ENCODE peak calls at places on chromosome 2, in ten cellular contexts. L is T-helper 2 cell; G is activated CD8-positive, alpha-beta memory T cell treated with anti-CD3 and anti-CD28 coated beads for 48 hours; D is Kasumi-1; M is mesothelial cell of epicardium; T is EL; E is NCI-H1694; H is MCF 10A; B is caudate nucleus; X is nucleus accumbens. I is an unnamed sample.

GRCh38 chr2:206920936-206921335 is 18.4 kb upstream of the CPO start:
- DNase-seq in H (no peak), B (no peak), X (no peak), G (no peak), L (no peak), E (no peak), M (no peak), D (no peak), T (no peak), I (no peak)

GRCh38 chr2:43238176-43238575 is 11.8 kb upstream of the ZFP36L2 start:
- DNase-seq in T (peak; percentile 32), B (no peak), L (no peak), D (no peak), H (no peak), E (no peak), X (no peak), G (no peak), M (no peak), I (no peak)

GRCh38 chr2:237209046-237209375 is 123.3 kb downstream of the COPS8 start:
- DNase-seq in X (no peak), M (no peak), T (no peak), H (no peak), E (no peak), G (no peak), D (no peak), L (no peak), B (no peak), I (no peak)

GRCh38 chr2:201668402-201668801 is 25.1 kb upstream of the TMEM237 start:
- DNase-seq in T (no peak), H (no peak), E (no peak), B (no peak), D (no peak), M (no peak), L (no peak), G (no peak), X (no peak), I (no peak)

GRCh38 chr2:60000681-60001080 is 552.8 kb downstream of the BCL11A start:
- DNase-seq in M (no peak), X (no peak), B (no peak), T (no peak), E (no peak), H (no peak), G (no peak), D (no peak), L (no peak), I (no peak)

GRCh38 chr2:8822218-8822617 is 15.2 kb downstream of the KIDINS220 start:
- DNase-seq in L (no peak), X (no peak), B (no peak), D (peak; percentile 43), E (no peak), M (no peak), G (no peak), H (peak; percentile 81), T (no peak), I (no peak)

GRCh38 chr2:197031805-197032204 is 105.3 kb upstream of the PGAP1 start:
- DNase-seq in T (no peak), X (no peak), H (no peak), G (no peak), B (no peak), E (no peak), M (no peak), D (no peak), L (no peak), I (no peak)

GRCh38 chr2:216286616-216287231 is 85.6 kb downstream of the MARCHF4 start:
- DNase-seq in E (no peak), T (peak; percentile 34), G (no peak), M (no peak), B (no peak), L (no peak), H (no peak), D (no peak), X (no peak), I (no peak)

GRCh38 chr2:183029219-183029618 is 9.0 kb downstream of the NCKAP1 start:
- DNase-seq in T (peak; percentile 6), B (no peak), H (no peak), X (no peak), G (no peak), D (no peak), E (no peak), M (no peak), L (no peak), I (no peak)

GRCh38 chr2:200077210-200077650 is 121.8 kb downstream of the MAIP1 start:
- DNase-seq in M (no peak), G (no peak), D (no peak), B (no peak), E (no peak), H (peak; percentile 26), T (peak; percentile 74), X (no peak), L (no peak), I (peak; percentile 8)

GRCh38 chr2:18430996-18431748 is 129.3 kb downstream of the RDH14 start:
- DNase-seq in T (no peak), X (no peak), H (no peak), E (no peak), B (no peak), D (no peak), L (no peak), G (no peak), M (no peak), I (no peak)

GRCh38 chr2:223647258-223647952 is 45.2 kb upstream of the SCG2 start:
- DNase-seq in T (peak; percentile 42), E (no peak), H (no peak), L (peak; percentile 2), G (no peak), B (no peak), D (no peak), M (no peak), X (no peak), I (no peak)

GRCh38 chr2:224883700-224884099 is 158.6 kb downstream of the DOCK10 start:
- DNase-seq in G (no peak), L (no peak), H (no peak), D (no peak), E (no peak), X (no peak), T (no peak), M (no peak), B (no peak), I (no peak)

GRCh38 chr2:223104741-223105140 is 52.8 kb downstream of the KCNE4 start:
- DNase-seq in M (no peak), E (no peak), B (no peak), T (no peak), L (no peak), H (no peak), D (no peak), X (no peak), G (no peak), I (no peak)

I was measured in astrocyte of the cerebellum.